ENCODE peak calls at places on chromosomes 1 and 21, in nine cellular contexts. C, D, Y, K, X, M, B, H and U are unnamed samples.

GRCh38 chr1:40312238-40313205 is 4.6 kb downstream of the COL9A2 start:
- DNase-seq in B (no peak), X (no peak), K (peak; percentile 69), D (peak; percentile 51), C (no peak), M (peak; percentile 50), Y (no peak), H (no peak), U (peak; percentile 85)

GRCh38 chr1:83508485-83509151 is 490.3 kb downstream of the TTLL7 start:
- DNase-seq in B (no peak), D (no peak), K (no peak), Y (peak; percentile 60), H (peak; percentile 13), C (no peak), M (no peak), X (peak; percentile 65), U (peak; percentile 17)

GRCh38 chr1:228174482-228175315 is 9.1 kb downstream of the IBA57 start:
- DNase-seq in M (peak; percentile 81), B (peak; percentile 77), C (no peak), X (peak; percentile 7), K (no peak), D (no peak), H (no peak), Y (no peak), U (no peak)

GRCh38 chr1:8717148-8717547 is 100.3 kb downstream of the RERE start:
- DNase-seq in C (no peak), B (no peak), D (no peak), M (no peak), Y (no peak), H (no peak), X (no peak), K (no peak), U (no peak)

GRCh38 chr1:155134858-155135415 is 715 bp upstream of the SLC50A1 start:
- DNase-seq in Y (peak; percentile 95), C (peak; percentile 47), H (peak; percentile 91), M (peak; percentile 96), D (peak; percentile 93), B (peak; percentile 94), K (peak; percentile 73), X (peak; percentile 97), U (peak; percentile 54)

GRCh38 chr1:111203681-111204210 is 3.3 kb upstream of the DENND2D start:
- DNase-seq in M (no peak), D (peak; percentile 90), X (peak; percentile 74), C (no peak), H (no peak), Y (no peak), K (peak; percentile 97), B (peak; percentile 93), U (peak; percentile 84)

GRCh38 chr1:211574705-211575104 is 4.3 kb downstream of the SLC30A1 start:
- DNase-seq in Y (peak; percentile 8), M (no peak), D (no peak), B (no peak), H (no peak), C (no peak), K (no peak), X (no peak), U (no peak)

GRCh38 chr1:32695098-32695904 is 7.3 kb downstream of the SYNC start:
- DNase-seq in M (peak; percentile 89), X (peak; percentile 86), K (no peak), Y (peak; percentile 72), H (no peak), C (no peak), D (peak; percentile 60), B (peak; percentile 82), U (no peak)

GRCh38 chr1:29332204-29332603 is 95.9 kb downstream of the PTPRU start:
- DNase-seq in X (peak; percentile 56), B (no peak), H (no peak), D (peak; percentile 37), Y (peak; percentile 37), C (peak; percentile 67), M (peak; percentile 80), K (peak; percentile 13), U (no peak)

GRCh38 chr21:37582613-37583012 is 216.0 kb downstream of the DYRK1A start:
- DNase-seq in H (peak; percentile 27), Y (peak; percentile 73), M (peak; percentile 78), K (no peak), B (no peak), X (peak; percentile 84), D (no peak), C (peak; percentile 23), U (peak; percentile 34)

GRCh38 chr1:183218039-183218618 is 32.1 kb downstream of the LAMC2 start:
- DNase-seq in X (no peak), H (no peak), K (no peak), C (no peak), B (no peak), D (no peak), M (no peak), Y (no peak), U (no peak)

DNA sequence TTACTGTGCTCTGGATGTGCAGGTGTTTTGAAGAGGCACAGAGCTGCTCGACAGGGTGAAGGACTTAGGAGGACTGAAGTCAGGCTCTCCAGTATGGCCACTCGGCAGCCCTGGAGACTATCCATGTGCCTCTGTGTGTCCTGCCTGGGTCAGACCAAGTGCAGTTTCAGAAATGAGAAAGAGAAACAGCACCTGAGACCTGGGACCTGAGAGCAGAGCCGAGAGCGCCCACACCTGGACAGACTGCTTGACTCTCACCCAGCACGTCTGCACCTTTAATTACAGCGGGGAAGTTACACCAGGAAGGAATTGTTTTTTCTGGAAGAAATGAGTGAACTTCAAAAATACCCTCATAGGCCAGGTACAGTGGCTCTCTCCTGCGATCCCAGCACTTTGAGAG is 59.7 kb upstream of the COL6A1 start:
- DNase-seq in X (no peak), K (no peak), H (no peak), D (no peak), C (no peak), M (no peak), Y (no peak), B (peak; percentile 13), U (no peak)
- TF ChIP-seq CTCF in X (no peak), K (no peak), H (no peak), D (no peak), C (no peak), M (no peak), Y (no peak), B (no peak), U (no peak)

DNA sequence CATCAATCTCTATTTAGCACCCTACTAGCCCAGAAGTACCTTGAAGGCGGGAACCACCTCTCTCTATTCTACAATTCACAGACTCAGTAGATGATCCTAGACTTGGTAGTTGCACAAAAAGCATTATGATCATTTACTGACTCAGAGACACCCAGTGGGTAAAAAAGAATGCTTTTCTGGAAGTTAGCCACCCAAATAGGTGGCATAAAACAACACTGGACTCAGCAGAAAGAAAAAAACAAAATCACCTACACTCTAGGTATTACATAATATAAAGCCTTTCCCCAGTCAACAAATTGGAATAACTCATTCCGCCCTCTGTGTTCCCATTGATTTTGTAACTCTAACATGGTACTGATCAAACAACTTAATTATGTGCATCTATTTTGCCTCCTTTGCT is 126.3 kb downstream of the PTPN14 start:
- DNase-seq in C (no peak), B (no peak), D (no peak), K (no peak), M (no peak), H (no peak), Y (no peak), X (no peak), U (no peak)
- TF ChIP-seq CTCF in C (no peak), B (no peak), D (no peak), K (no peak), M (no peak), H (no peak), Y (no peak), X (no peak), U (no peak)

DNA sequence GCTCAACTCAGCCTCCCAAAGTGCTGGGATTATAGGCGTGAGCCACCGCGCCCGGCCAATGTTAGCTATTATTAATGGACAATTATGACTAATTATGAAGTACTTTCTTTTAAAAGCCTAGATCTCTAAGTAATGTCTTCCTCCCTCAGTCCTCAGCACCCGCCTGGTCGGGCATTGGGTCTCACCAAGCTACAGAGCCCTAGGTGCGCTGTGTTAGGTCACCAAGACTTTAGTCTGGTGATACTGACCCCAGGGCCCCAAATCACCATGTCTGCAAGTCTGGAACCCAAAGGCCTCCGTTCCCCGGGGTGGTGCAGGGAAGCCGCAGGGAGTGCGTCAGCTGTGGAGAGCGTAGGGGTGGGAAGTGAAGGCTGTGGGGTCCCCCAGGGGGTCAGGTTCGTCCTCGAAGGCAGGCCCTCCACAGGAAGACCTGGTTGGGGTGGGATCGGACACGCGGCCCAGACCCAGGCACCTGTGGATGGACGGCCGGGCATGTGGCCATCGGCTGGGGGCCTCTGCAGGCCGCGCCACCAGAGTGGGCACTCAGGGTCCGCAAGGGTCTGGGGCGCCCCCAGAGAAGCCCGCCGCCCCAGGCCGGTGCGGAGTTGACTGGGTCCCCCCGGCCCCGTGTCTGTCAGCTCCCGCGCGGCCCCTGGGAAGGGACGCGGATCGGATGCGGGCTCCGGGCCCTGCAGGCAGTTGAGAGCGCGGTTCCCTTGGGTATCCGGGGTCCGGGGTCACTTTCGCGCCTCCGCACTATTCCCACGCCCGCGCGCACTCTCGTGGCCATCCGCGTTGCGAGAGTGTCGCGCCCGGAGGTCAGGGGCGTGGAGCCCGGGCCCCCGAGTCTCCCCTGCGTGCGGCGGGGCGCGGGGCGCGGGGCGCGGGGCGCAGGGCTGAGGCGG is 710 bp upstream of the PDXK start:
- DNase-seq in H (no peak), X (no peak), M (no peak), B (peak; percentile 83), K (no peak), D (no peak), Y (no peak), C (no peak), U (no peak)
- TF ChIP-seq CTCF in H (no peak), X (no peak), M (no peak), B (no peak), K (no peak), D (no peak), Y (no peak), C (no peak), U (no peak)

GRCh38 chr1:25487628-25488027 is 55.8 kb upstream of the LDLRAP1 start:
- DNase-seq in M (peak; percentile 57), B (no peak), X (no peak), H (no peak), K (no peak), Y (no peak), D (no peak), C (peak; percentile 20), U (no peak)

GRCh38 chr1:25484533-25484932 is 53.8 kb downstream of the MACO1 start:
- DNase-seq in C (no peak), B (no peak), H (no peak), D (no peak), Y (no peak), X (no peak), M (no peak), K (no peak), U (no peak)

GRCh38 chr1:25484096-25484495 is 53.4 kb downstream of the MACO1 start:
- DNase-seq in M (no peak), C (no peak), K (no peak), H (no peak), B (peak; percentile 87), Y (no peak), D (no peak), X (no peak), U (no peak)

GRCh38 chr1:25485536-25486235 is 55.0 kb downstream of the MACO1 start:
- DNase-seq in Y (no peak), X (no peak), C (no peak), K (no peak), M (no peak), H (no peak), D (no peak), B (no peak), U (no peak)

DNA sequence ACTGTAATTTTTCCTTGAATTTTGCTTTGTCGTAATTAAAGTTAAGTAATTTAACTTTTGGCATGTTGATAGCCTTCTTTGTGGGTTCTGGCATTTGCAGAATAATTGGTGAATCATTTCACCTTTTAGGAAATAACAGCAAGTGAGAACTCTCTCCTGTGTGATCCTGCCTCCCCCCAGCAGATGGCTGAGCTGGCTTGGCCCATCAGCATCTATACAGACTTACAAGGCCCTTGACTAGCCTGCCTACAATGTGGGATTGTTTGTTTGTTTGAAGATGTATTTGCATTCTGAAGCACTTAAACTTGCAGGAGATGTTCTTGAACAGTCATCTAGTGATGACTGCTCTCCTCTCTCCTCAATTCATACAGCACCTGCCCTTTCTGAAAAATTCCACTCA is 55.9 kb downstream of the MACO1 start:
- DNase-seq in H (no peak), X (peak; percentile 25), M (no peak), B (no peak), D (no peak), K (no peak), Y (no peak), C (no peak), U (no peak)
- TF ChIP-seq CTCF in H (no peak), X (peak; percentile 13), M (peak; percentile 16), B (no peak), D (no peak), K (no peak), Y (peak; percentile 36), C (no peak), U (no peak)